ENCODE peak calls at places on chromosomes 6 and 20, in eight cellular contexts. F is left cardiac atrium, K is A673, J is globus pallidus, Q is anterior cingulate cortex, Y is NCI-H2081, D is PC-3, N is cardiac fibroblast. M is an unnamed sample.

GRCh38 chr20:52303281-52303950 is 111.8 kb upstream of the ZFP64 start:
- DNase-seq in F (no peak), K (no peak), J (no peak), Q (no peak), Y (no peak), D (no peak), N (no peak), M (no peak)

GRCh38 chr6:169156108-169156821 is 97.4 kb downstream of the THBS2 start:
- DNase-seq in F (no peak), K (no peak), J (no peak), Q (no peak), Y (no peak), D (no peak), N (peak), M (no peak)

GRCh38 chr6:33445020-33445676 is 9.2 kb upstream of the ZBTB9 start:
- DNase-seq in F (no peak), K (no peak), J (no peak), Q (no peak), Y (no peak), D (no peak), N (no peak), M (no peak)

GRCh38 chr20:24077145-24077544 is 88.6 kb upstream of the GGTLC1 start:
- DNase-seq in F (no peak), K (no peak), J (no peak), Q (no peak), Y (no peak), D (no peak), N (no peak), M (no peak)

GRCh38 chr6:87697581-87698552 is 4.2 kb downstream of the AKIRIN2 start:
- DNase-seq in F (no peak), K (peak), J (peak), Q (peak), Y (peak), D (no peak), N (peak), M (no peak)

GRCh38 chr20:24465730-24466129 is 3.7 kb upstream of the SYNDIG1 start:
- DNase-seq in F (peak), K (no peak), J (peak), Q (peak), Y (no peak), D (no peak), N (peak), M (no peak)

GRCh38 chr6:105786890-105787655 is 299.1 kb upstream of the PRDM1 start:
- DNase-seq in F (no peak), K (no peak), J (no peak), Q (no peak), Y (no peak), D (no peak), N (no peak), M (no peak)

GRCh38 chr20:37852666-37853065 is 50.3 kb upstream of the VSTM2L start:
- DNase-seq in F (no peak), K (no peak), J (no peak), Q (no peak), Y (no peak), D (peak), N (no peak), M (no peak)

GRCh38 chr6:132931937-132932336 is 117.6 kb downstream of the RPS12 start:
- DNase-seq in F (no peak), K (no peak), J (no peak), Q (no peak), Y (no peak), D (peak), N (peak), M (no peak)

GRCh38 chr6:72760130-72760793 is 138.4 kb downstream of the KCNQ5 start:
- DNase-seq in F (no peak), K (no peak), J (no peak), Q (no peak), Y (no peak), D (no peak), N (peak), M (no peak)